ENCODE peak calls at places on chromosomes 11 and 22, in eight cellular contexts. Z, X, K, C, G, E, W and N are unnamed samples.

GRCh38 chr11:9847636-9848035 is 183.8 kb downstream of the SWAP70 start:
- DNase-seq in Z (no peak), X (no peak), K (no peak), C (no peak), G (no peak), E (no peak), W (no peak), N (no peak)

GRCh38 chr11:90134420-90135003 is at the start of gene NAALAD2:
- DNase-seq in Z (peak), X (peak), K (peak), C (peak), G (peak), E (no peak), W (no peak), N (no peak)

GRCh38 chr22:44311855-44312170 is 938 bp downstream of the SHISAL1 start:
- DNase-seq in Z (no peak), X (peak), K (no peak), C (no peak), G (no peak), E (no peak), W (peak), N (peak)

GRCh38 chr22:50671641-50672040 is 982 bp upstream of the SHANK3 start:
- DNase-seq in Z (no peak), X (no peak), K (no peak), C (no peak), G (no peak), E (no peak), W (no peak), N (no peak)

GRCh38 chr11:130761560-130762220 is 154.6 kb downstream of the SNX19 start:
- DNase-seq in Z (peak), X (no peak), K (no peak), C (no peak), G (no peak), E (no peak), W (no peak), N (no peak)

GRCh38 chr11:96310236-96310635 is 32.8 kb downstream of the MAML2 start:
- DNase-seq in Z (no peak), X (no peak), K (no peak), C (no peak), G (no peak), E (no peak), W (no peak), N (no peak)

GRCh38 chr22:48478529-48479265 is 1349.0 kb downstream of the BRD1 start:
- DNase-seq in Z (no peak), X (no peak), K (no peak), C (no peak), G (no peak), E (no peak), W (no peak), N (no peak)

GRCh38 chr22:31968022-31968421 is 23.7 kb downstream of the YWHAH start:
- DNase-seq in Z (no peak), X (no peak), K (no peak), C (no peak), G (no peak), E (no peak), W (no peak), N (no peak)

GRCh38 chr11:69799582-69799981 is 19.6 kb downstream of the FGF3 start:
- DNase-seq in Z (peak), X (peak), K (no peak), C (no peak), G (no peak), E (peak), W (peak), N (peak)

GRCh38 chr11:38005597-38005996 is 1407.6 kb upstream of the RAG2 start:
- DNase-seq in Z (no peak), X (peak), K (no peak), C (no peak), G (no peak), E (no peak), W (no peak), N (no peak)

GRCh38 chr22:46887978-46888377 is 125.5 kb downstream of the TBC1D22A start:
- DNase-seq in Z (no peak), X (no peak), K (no peak), C (no peak), G (no peak), E (no peak), W (no peak), N (no peak)

GRCh38 chr11:662689-663274 is 25.7 kb downstream of the DRD4 start:
- DNase-seq in Z (peak), X (peak), K (peak), C (no peak), G (no peak), E (peak), W (peak), N (peak)

GRCh38 chr11:67160045-67160444 is 41.0 kb downstream of the KDM2A start:
- DNase-seq in Z (peak), X (no peak), K (no peak), C (no peak), G (no peak), E (no peak), W (no peak), N (no peak)

GRCh38 chr11:66950113-66950535 is 8.1 kb downstream of the PC start:
- DNase-seq in Z (no peak), X (peak), K (no peak), C (peak), G (peak), E (peak), W (peak), N (no peak)

GRCh38 chr11:69696749-69697488 is 6.9 kb downstream of the FGF19 start:
- DNase-seq in Z (peak), X (no peak), K (no peak), C (peak), G (peak), E (peak), W (no peak), N (no peak)

GRCh38 chr11:17408641-17409040 is 20.2 kb upstream of the KCNJ11 start:
- DNase-seq in Z (no peak), X (no peak), K (no peak), C (no peak), G (no peak), E (no peak), W (no peak), N (no peak)

GRCh38 chr11:65506770-65507485 is 8.1 kb downstream of the MALAT1 start:
- DNase-seq in Z (peak), X (peak), K (peak), C (peak), G (peak), E (peak), W (no peak), N (peak)

GRCh38 chr11:63243533-63243932 is at the start of gene SLC22A25:
- DNase-seq in Z (no peak), X (no peak), K (no peak), C (no peak), G (no peak), E (no peak), W (no peak), N (no peak)

GRCh38 chr11:63242089-63242762 is 1.2 kb downstream of the SLC22A25 start:
- DNase-seq in Z (no peak), X (no peak), K (no peak), C (no peak), G (no peak), E (no peak), W (no peak), N (no peak)

GRCh38 chr11:63248966-63249365 is 5.6 kb upstream of the SLC22A25 start:
- DNase-seq in Z (no peak), X (no peak), K (no peak), C (no peak), G (no peak), E (no peak), W (no peak), N (no peak)

GRCh38 chr11:63244862-63245261 is 1.5 kb upstream of the SLC22A25 start:
- DNase-seq in Z (no peak), X (no peak), K (no peak), C (no peak), G (no peak), E (no peak), W (no peak), N (no peak)

DNA sequence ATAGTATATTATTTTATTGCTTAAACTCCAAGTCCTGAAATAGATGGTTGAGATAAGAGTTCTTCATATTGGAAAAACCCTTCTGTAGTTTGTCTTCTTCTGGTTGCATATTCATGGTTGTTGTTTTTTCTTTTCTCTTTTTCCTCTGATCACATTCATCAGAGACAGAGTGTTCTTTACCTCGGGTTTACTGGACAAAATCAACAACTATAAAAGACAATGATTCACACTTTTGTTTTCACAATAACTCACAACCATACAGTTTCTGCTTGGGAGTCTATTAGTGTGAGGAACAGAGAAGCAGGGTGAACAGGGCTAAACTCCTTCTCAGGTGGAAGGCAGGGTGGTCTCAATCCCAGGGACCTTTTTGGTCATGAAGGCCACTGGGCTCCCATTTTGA is 2.6 kb upstream of the SLC22A25 start:
- DNase-seq in Z (no peak), X (no peak), K (no peak), C (no peak), G (no peak), E (no peak), W (no peak), N (no peak)
- H3K27ac ChIP-seq in Z (no peak), X (no peak), K (no peak), C (no peak), G (no peak), E (no peak), W (no peak), N (no peak)

GRCh38 chr11:27211370-27212127 is 151.5 kb downstream of the CCDC34 start:
- DNase-seq in Z (no peak), X (no peak), K (no peak), C (no peak), G (no peak), E (peak), W (no peak), N (no peak)
- TF ChIP-seq CTCF in Z (peak), X (peak), K (no peak), C (no peak), G (no peak), E (peak), W (peak), N (no peak)

DNA sequence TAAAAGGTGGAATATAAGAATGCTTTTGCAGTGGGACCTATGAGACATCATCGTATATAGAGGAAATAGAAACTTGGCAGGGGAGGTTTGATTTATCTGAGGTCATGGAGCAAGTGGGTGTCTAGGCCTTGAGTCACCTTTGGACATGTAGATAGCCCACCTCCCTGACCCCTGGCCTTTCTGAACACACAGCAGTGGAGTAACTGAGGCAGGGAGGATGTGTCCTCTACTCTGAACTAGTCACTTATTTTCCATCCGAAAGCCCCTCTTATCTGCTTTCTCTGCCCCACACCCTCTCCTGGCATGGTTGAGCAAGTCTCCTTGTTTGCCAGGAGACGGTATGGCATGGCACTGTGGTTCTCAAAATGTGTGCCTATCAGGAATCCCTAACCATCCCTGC is 7.9 kb downstream of the CD82 start:
- DNase-seq in Z (no peak), X (peak), K (no peak), C (no peak), G (no peak), E (no peak), W (no peak), N (no peak)
- H3K27ac ChIP-seq in Z (no peak), X (peak), K (no peak), C (no peak), G (no peak), E (no peak), W (no peak), N (no peak)

GRCh38 chr22:38834215-38834953 is 9.4 kb downstream of the NPTXR start:
- DNase-seq in Z (no peak), X (no peak), K (no peak), C (no peak), G (no peak), E (no peak), W (no peak), N (no peak)
- TF ChIP-seq CTCF in Z (no peak), X (no peak), K (no peak), C (no peak), G (no peak), E (no peak), W (no peak), N (no peak)

DNA sequence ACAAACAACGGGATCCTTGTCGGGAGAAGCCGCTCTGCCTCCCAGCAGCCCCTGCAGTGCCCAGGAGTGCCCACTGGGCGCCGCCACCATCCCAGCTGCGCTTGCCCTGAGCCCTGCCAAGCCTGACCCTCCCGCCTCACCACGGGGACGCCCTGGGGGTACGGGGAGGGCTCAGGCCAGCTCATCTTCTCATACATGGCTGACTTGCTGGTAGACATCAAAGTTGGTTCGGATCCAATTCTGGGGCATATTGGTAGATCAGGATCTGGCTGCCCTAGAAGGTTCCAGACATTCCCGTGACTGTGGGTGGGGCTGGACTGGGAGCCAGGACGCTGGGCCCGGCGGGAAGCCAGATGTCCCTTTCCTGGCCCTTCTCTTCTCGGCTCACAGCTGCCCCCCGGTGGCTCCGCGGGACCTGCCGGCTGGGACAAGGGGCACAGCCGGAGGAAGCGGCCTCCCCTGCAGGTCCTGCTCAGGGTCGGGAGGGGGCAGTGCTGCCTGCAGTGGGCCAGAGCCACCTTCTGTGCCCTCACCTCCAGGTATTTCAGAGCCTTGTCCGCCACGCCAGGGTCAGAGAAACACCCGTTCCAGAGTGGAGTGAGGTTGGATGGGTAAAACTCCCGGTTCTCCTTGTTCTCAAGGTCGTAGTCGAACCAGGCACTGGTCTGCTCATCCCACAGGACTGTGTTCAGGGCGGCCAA is 10.6 kb upstream of the TREH start:
- DNase-seq in Z (peak), X (peak), K (peak), C (peak), G (peak), E (peak), W (peak), N (peak)
- H3K27ac ChIP-seq in Z (no peak), X (peak), K (peak), C (peak), G (peak), E (peak), W (peak), N (peak)

GRCh38 chr11:47152953-47153950 is 23.4 kb downstream of the ARFGAP2 start:
- DNase-seq in Z (peak), X (peak), K (peak), C (peak), G (peak), E (peak), W (peak), N (peak)
- TF ChIP-seq CTCF in Z (peak), X (peak), K (peak), C (peak), G (peak), E (peak), W (peak), N (peak)

GRCh38 chr11:64107300-64107699 is 58.6 kb downstream of the MACROD1 start:
- DNase-seq in Z (no peak), X (no peak), K (no peak), C (no peak), G (no peak), E (no peak), W (no peak), N (no peak)

GRCh38 chr11:64101461-64101860 is 64.5 kb downstream of the MACROD1 start:
- DNase-seq in Z (no peak), X (no peak), K (no peak), C (no peak), G (no peak), E (no peak), W (no peak), N (no peak)

GRCh38 chr11:64103377-64103985 is 62.4 kb downstream of the MACROD1 start:
- DNase-seq in Z (peak), X (no peak), K (no peak), C (no peak), G (no peak), E (no peak), W (no peak), N (no peak)

GRCh38 chr11:64102005-64102738 is 63.7 kb downstream of the MACROD1 start:
- DNase-seq in Z (no peak), X (no peak), K (no peak), C (no peak), G (no peak), E (no peak), W (no peak), N (no peak)

DNA sequence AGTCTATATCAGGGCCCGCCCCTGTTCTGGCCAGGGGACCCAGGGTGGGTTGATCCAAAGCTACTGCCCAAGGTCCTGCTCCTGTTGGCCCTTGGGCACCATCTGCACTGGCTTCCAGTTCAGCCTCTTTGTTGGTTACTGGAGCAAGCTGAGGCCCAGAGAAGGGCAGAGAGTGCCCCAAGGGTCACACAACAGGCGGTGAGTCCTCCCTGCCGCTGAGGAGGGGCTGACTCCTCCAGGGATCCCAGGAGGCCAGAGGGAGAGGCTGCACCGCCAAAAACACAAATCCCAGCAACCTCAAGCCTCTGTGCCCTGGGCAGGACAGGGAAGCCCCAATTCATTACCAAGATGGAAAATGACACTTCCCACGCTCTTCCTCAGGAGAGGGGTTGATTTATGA is 61.3 kb downstream of the MACROD1 start:
- DNase-seq in Z (no peak), X (no peak), K (no peak), C (no peak), G (no peak), E (no peak), W (no peak), N (no peak)
- H3K27ac ChIP-seq in Z (no peak), X (no peak), K (no peak), C (no peak), G (no peak), E (no peak), W (no peak), N (no peak)